ENCODE peak calls at places on chromosomes 6 and 20, in seven cellular contexts. O, Y, C, J, Q, W and T are unnamed samples.
A peak's percentile ranks its signal among the peaks of the same experiment; 100 is the strongest.

GRCh38 chr6:87583822-87584221 is 6.0 kb downstream of the RARS2 start:
- DNase-seq in O (no peak), Y (no peak), C (no peak), J (no peak), Q (peak; percentile 92), W (no peak), T (no peak)

GRCh38 chr6:76230711-76231110 is 158.2 kb upstream of the IMPG1 start:
- DNase-seq in O (no peak), Y (no peak), C (peak; percentile 29), J (no peak), Q (peak; percentile 5), W (no peak), T (peak; percentile 1)

GRCh38 chr6:110513001-110513400 is 36.6 kb upstream of the SLC22A16 start:
- DNase-seq in O (no peak), Y (no peak), C (no peak), J (no peak), Q (no peak), W (no peak), T (no peak)

GRCh38 chr6:161498359-161498758 is 224.5 kb upstream of the AGPAT4 start:
- DNase-seq in O (no peak), Y (peak; percentile 60), C (peak; percentile 66), J (peak; percentile 41), Q (peak; percentile 36), W (peak; percentile 24), T (peak; percentile 43)

GRCh38 chr20:34557936-34558319 is 590 bp upstream of the MAP1LC3A start:
- DNase-seq in O (no peak), Y (no peak), C (no peak), J (peak; percentile 44), Q (no peak), W (no peak), T (no peak)

GRCh38 chr6:1281746-1282145 is 30.2 kb upstream of the FOXQ1 start:
- DNase-seq in O (no peak), Y (no peak), C (no peak), J (no peak), Q (no peak), W (no peak), T (no peak)

GRCh38 chr6:130202782-130203181 is 20.0 kb downstream of the SAMD3 start:
- DNase-seq in O (no peak), Y (peak; percentile 27), C (no peak), J (no peak), Q (no peak), W (peak; percentile 36), T (no peak)

GRCh38 chr20:24648481-24648880 is 179.1 kb downstream of the SYNDIG1 start:
- DNase-seq in O (no peak), Y (no peak), C (no peak), J (no peak), Q (no peak), W (no peak), T (no peak)

GRCh38 chr6:14537061-14537460 is 419.5 kb downstream of the CD83 start:
- DNase-seq in O (no peak), Y (no peak), C (no peak), J (no peak), Q (no peak), W (no peak), T (no peak)

GRCh38 chr6:135520781-135521180 is 23.2 kb upstream of the AHI1 start:
- DNase-seq in O (no peak), Y (no peak), C (no peak), J (no peak), Q (no peak), W (no peak), T (no peak)

GRCh38 chr6:146595981-146596731 is 2.6 kb upstream of the ADGB start:
- DNase-seq in O (no peak), Y (no peak), C (no peak), J (no peak), Q (no peak), W (no peak), T (no peak)

GRCh38 chr6:133983099-133983939 is 30.3 kb downstream of the TBPL1 start:
- DNase-seq in O (no peak), Y (no peak), C (no peak), J (no peak), Q (peak; percentile 28), W (no peak), T (no peak)

GRCh38 chr6:26189905-26190304 is 102.7 kb downstream of the HFE start:
- DNase-seq in O (no peak), Y (no peak), C (no peak), J (no peak), Q (no peak), W (no peak), T (no peak)

DNA sequence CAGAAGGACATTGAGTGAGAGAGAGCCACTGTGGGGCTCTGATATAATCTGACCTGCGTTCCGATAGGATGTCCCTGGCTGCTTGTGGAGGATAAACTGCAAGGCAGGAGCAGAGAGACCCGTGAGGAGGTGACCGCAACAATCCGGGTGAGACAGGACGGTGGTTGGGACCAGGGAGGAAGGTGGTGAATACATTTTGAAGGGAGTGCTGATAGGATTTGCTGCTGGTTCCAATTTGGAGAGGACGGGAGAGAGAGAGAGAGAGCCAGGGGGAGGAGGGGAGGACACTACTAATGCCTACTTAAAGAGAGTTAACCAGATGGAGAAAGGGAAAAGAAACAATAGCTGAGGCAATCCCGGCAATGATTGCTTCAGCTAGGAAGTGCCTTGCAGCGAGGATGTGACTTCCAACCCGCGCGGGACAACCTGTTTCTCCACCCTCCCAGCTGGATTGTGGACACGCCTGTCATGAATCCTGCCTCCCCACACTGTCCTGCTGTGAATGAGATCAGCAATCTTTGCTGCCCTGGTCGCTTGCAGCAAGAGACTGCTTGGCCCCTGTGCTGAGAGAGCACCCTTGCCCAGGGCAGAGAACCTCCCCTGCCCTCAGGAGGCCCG is 199.0 kb upstream of the KCNG1 start:
- DNase-seq in O (no peak), Y (peak; percentile 23), C (peak; percentile 40), J (no peak), Q (no peak), W (no peak), T (no peak)
- TF ChIP-seq YY1 in O (no peak), Y (no peak), C (no peak), J (no peak), Q (no peak), W (no peak), T (no peak)

GRCh38 chr6:53464942-53465460 is 79.9 kb downstream of the GCLC start:
- DNase-seq in O (no peak), Y (no peak), C (no peak), J (no peak), Q (no peak), W (no peak), T (no peak)

GRCh38 chr6:53458097-53458866 is 86.6 kb downstream of the GCLC start:
- DNase-seq in O (no peak), Y (no peak), C (no peak), J (no peak), Q (no peak), W (no peak), T (no peak)

GRCh38 chr6:53461041-53461656 is 83.8 kb downstream of the GCLC start:
- DNase-seq in O (peak; percentile 65), Y (no peak), C (no peak), J (no peak), Q (no peak), W (no peak), T (no peak)

GRCh38 chr6:53464483-53464882 is 80.4 kb downstream of the GCLC start:
- DNase-seq in O (no peak), Y (no peak), C (no peak), J (no peak), Q (no peak), W (no peak), T (no peak)

GRCh38 chr6:53461682-53462081 is 83.2 kb downstream of the GCLC start:
- DNase-seq in O (no peak), Y (no peak), C (no peak), J (no peak), Q (no peak), W (no peak), T (no peak)
- H3K9ac ChIP-seq in O (no peak overlapping the region), Y (no peak overlapping the region), C (no peak overlapping the region), J (no peak overlapping the region), Q (no peak overlapping the region), W (no peak overlapping the region), T (no peak overlapping the region)

GRCh38 chr6:138692978-138693909 is 80.3 kb upstream of the CCDC28A start:
- DNase-seq in O (no peak), Y (peak; percentile 62), C (peak; percentile 48), J (peak; percentile 59), Q (peak; percentile 54), W (peak; percentile 64), T (peak; percentile 54)

GRCh38 chr6:138689849-138690248 is 83.7 kb upstream of the CCDC28A start:
- DNase-seq in O (no peak), Y (no peak), C (no peak), J (no peak), Q (no peak), W (no peak), T (no peak)

GRCh38 chr6:138692058-138692977 is 81.3 kb upstream of the CCDC28A start:
- DNase-seq in O (no peak), Y (no peak), C (no peak), J (peak; percentile 88), Q (peak; percentile 30), W (peak; percentile 92), T (no peak)

GRCh38 chr6:138691595-138692057 is 81.9 kb upstream of the CCDC28A start:
- DNase-seq in O (no peak), Y (no peak), C (peak; percentile 52), J (no peak), Q (peak; percentile 45), W (no peak), T (no peak)

DNA sequence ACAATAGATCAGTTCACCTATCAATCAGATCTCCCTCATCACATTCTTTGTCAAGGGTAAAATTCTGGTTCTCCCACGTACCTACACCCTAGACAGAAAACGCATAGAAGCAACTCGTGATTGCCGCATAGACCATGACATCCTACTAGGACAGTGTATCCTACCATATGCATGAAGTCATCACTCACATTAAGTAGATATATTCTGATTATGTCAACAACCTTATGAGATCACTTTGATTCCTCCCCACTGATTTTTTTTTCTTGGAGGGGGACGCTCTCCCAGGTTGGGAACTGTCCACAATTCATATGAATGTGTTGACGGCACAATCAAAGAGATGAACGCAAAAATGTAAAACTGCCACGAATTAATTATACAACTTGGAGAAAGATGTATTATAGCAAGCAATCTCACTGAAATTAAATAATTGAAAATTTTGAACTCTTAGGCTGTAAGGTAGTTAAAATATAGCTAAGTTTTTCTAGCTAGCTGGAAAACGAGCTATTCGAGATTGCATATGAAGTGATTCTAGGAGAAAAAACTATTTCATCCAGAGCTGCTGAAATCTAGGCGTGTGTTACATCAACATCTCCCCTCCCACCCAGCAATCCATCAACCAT is 82.5 kb upstream of the CCDC28A start:
- DNase-seq in O (no peak), Y (no peak), C (no peak), J (no peak), Q (no peak), W (no peak), T (no peak)
- H3K4me3 ChIP-seq in O (no peak overlapping the region), Y (peak overlapping the region; percentile 80), C (peak overlapping the region; percentile 83), J (no peak overlapping the region), Q (peak overlapping the region; percentile 90), W (no peak overlapping the region), T (peak overlapping the region; percentile 74)

GRCh38 chr6:49582529-49582928 is 32.1 kb downstream of the C6orf141 start:
- DNase-seq in O (no peak), Y (no peak), C (no peak), J (no peak), Q (no peak), W (no peak), T (no peak)

GRCh38 chr6:49579649-49580048 is 29.2 kb downstream of the C6orf141 start:
- DNase-seq in O (no peak), Y (no peak), C (no peak), J (no peak), Q (no peak), W (no peak), T (no peak)

DNA sequence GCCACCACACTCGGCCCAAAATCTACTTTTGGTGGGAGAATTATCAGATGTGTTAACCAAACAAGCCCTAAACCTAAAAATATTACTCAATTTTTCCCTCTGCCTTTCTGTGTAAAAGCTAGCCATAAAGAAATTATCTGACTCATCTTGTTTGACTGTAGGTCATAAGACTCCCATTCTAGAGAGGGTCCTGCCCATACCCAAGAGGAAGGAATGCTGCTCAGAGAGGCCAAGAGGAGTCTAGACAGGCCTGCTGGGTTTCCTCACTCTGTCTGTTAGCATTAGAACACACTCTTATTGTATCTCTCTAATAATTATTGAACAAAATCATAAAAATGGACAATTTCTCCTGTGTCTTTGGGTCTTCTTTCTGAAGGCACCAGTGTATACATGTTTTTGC is 26.1 kb downstream of the C6orf141 start:
- DNase-seq in O (no peak), Y (no peak), C (no peak), J (no peak), Q (no peak), W (no peak), T (no peak)
- TF ChIP-seq YY1 in O (no peak), Y (no peak), C (no peak), J (no peak), Q (no peak), W (no peak), T (no peak)